ENCODE peak calls at places on chromosomes 6 and 20, in four cellular contexts. B, S, Q and H are unnamed samples.

GRCh38 chr6:136510782-136511181 is 39.4 kb downstream of the MAP7 start:
- DNase-seq in B (no peak), S (no peak), Q (no peak), H (no peak)

GRCh38 chr6:168988801-168989200 is 264.8 kb downstream of the THBS2 start:
- DNase-seq in B (no peak), S (no peak), Q (no peak), H (peak; percentile 42)

GRCh38 chr6:139925894-139926641 is 551.6 kb upstream of the CITED2 start:
- DNase-seq in B (no peak), S (no peak), Q (no peak), H (no peak)

GRCh38 chr6:136282906-136283305 is 6.7 kb downstream of the BCLAF1 start:
- DNase-seq in B (no peak), S (no peak), Q (no peak), H (no peak)

GRCh38 chr6:149716584-149716983 is 1.3 kb downstream of the LATS1 start:
- DNase-seq in B (no peak), S (no peak), Q (no peak), H (peak; percentile 18)

GRCh38 chr6:114342826-114343781 is at the start of gene HS3ST5:
- DNase-seq in B (peak; percentile 14), S (peak; percentile 91), Q (peak; percentile 71), H (no peak)

GRCh38 chr6:46421239-46421638 is 70.0 kb downstream of the RCAN2 start:
- DNase-seq in B (no peak), S (no peak), Q (no peak), H (peak; percentile 39)

GRCh38 chr6:153599901-153600300 is 439.1 kb upstream of the OPRM1 start:
- DNase-seq in B (no peak), S (no peak), Q (no peak), H (no peak)

GRCh38 chr6:128305976-128306375 is 214.4 kb downstream of the PTPRK start:
- DNase-seq in B (no peak), S (no peak), Q (no peak), H (no peak)

GRCh38 chr20:61731363-61732181 is 334.1 kb downstream of the TAF4 start:
- DNase-seq in B (no peak), S (no peak), Q (peak; percentile 32), H (peak; percentile 8)

GRCh38 chr20:46399401-46399800 is 7.0 kb downstream of the ELMO2 start:
- DNase-seq in B (no peak), S (no peak), Q (no peak), H (no peak)

GRCh38 chr20:23156842-23157423 is 70.8 kb upstream of the CD93 start:
- DNase-seq in B (no peak), S (no peak), Q (no peak), H (no peak)

GRCh38 chr20:4441191-4441590 is 280.5 kb upstream of the PRND start:
- DNase-seq in B (no peak), S (no peak), Q (no peak), H (no peak)

GRCh38 chr6:107668826-107669474 is 155.2 kb downstream of the SCML4 start:
- DNase-seq in B (peak; percentile 46), S (no peak), Q (no peak), H (no peak)

GRCh38 chr20:58481541-58482021 is 33.6 kb downstream of the APCDD1L start:
- DNase-seq in B (no peak), S (peak; percentile 91), Q (no peak), H (peak; percentile 53)

GRCh38 chr6:27672113-27672799 is 199.4 kb upstream of the ZNF184 start:
- DNase-seq in B (no peak), S (peak; percentile 87), Q (no peak), H (peak; percentile 84)

GRCh38 chr20:7196481-7196880 is 429.0 kb downstream of the BMP2 start:
- DNase-seq in B (no peak), S (no peak), Q (no peak), H (peak; percentile 13)

GRCh38 chr6:101129851-101130250 is 248.7 kb upstream of the ASCC3 start:
- DNase-seq in B (no peak), S (no peak), Q (no peak), H (no peak)

GRCh38 chr6:89299451-89299850 is 15.6 kb downstream of the GABRR2 start:
- DNase-seq in B (no peak), S (peak; percentile 62), Q (no peak), H (peak; percentile 56)

GRCh38 chr6:123965894-123966293 is 162.2 kb downstream of the NKAIN2 start:
- DNase-seq in B (no peak), S (peak; percentile 88), Q (no peak), H (peak; percentile 48)

GRCh38 chr20:63978319-63979220 is 872 bp downstream of the SAMD10 start:
- DNase-seq in B (peak; percentile 73), S (peak; percentile 94), Q (peak; percentile 91), H (peak; percentile 76)

GRCh38 chr6:118305081-118305480 is 243.0 kb upstream of the PLN start:
- DNase-seq in B (no peak), S (no peak), Q (no peak), H (no peak)

GRCh38 chr6:137927777-137928218 is 60.7 kb downstream of the TNFAIP3 start:
- DNase-seq in B (peak; percentile 46), S (no peak), Q (no peak), H (no peak)

GRCh38 chr20:2042400-2042799 is 48.5 kb upstream of the PDYN start:
- DNase-seq in B (no peak), S (no peak), Q (no peak), H (peak; percentile 53)

GRCh38 chr6:134247271-134247833 is 70.6 kb downstream of the SGK1 start:
- DNase-seq in B (peak; percentile 63), S (no peak), Q (no peak), H (no peak)

GRCh38 chr6:75563032-75563431 is 38.6 kb upstream of the SENP6 start:
- DNase-seq in B (no peak), S (peak; percentile 83), Q (no peak), H (peak; percentile 25)

GRCh38 chr6:1334725-1335124 is 22.8 kb downstream of the FOXQ1 start:
- DNase-seq in B (no peak), S (peak; percentile 45), Q (no peak), H (no peak)

GRCh38 chr6:35214869-35215664 is 1.3 kb downstream of the SCUBE3 start:
- DNase-seq in B (no peak), S (peak; percentile 53), Q (no peak), H (no peak)

GRCh38 chr6:484086-484728 is 92.7 kb downstream of the IRF4 start:
- DNase-seq in B (no peak), S (no peak), Q (no peak), H (peak; percentile 33)

GRCh38 chr20:45410887-45411286 is 2.8 kb downstream of the DBNDD2 start:
- DNase-seq in B (no peak), S (no peak), Q (no peak), H (no peak)

GRCh38 chr20:32635764-32636163 is 38.0 kb downstream of the C20orf203 start:
- DNase-seq in B (no peak), S (no peak), Q (no peak), H (no peak)

GRCh38 chr6:26520088-26520839 is 17.9 kb upstream of the HMGN4 start:
- DNase-seq in B (no peak), S (no peak), Q (no peak), H (no peak)

GRCh38 chr6:55276745-55277627 is 50.3 kb upstream of the GFRAL start:
- DNase-seq in B (no peak), S (peak; percentile 79), Q (no peak), H (peak; percentile 72)

DNA sequence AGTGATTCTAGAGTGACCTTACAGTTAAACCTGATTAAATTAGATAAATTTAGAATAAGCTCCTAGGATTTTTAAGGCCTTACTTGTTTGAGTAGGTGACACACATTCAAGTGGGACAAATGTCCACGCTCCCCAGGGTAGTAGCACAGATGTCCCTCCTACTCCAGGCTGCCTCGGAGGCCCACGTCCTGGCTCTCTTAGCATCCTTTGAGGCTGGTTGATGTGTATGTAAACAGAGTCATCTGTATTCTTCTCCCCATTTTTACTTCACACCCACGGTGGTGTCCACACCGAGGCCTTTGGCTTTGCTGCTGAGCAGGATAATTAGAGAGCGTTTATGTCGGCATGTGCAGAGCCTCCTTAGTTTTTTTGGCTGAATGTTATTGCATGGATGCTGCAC is 15.8 kb downstream of the ENTPD6 start:
- DNase-seq in B (no peak), S (no peak), Q (no peak), H (no peak)
- TF ChIP-seq CTCF in B (no peak), S (no peak), Q (no peak), H (no peak)

DNA sequence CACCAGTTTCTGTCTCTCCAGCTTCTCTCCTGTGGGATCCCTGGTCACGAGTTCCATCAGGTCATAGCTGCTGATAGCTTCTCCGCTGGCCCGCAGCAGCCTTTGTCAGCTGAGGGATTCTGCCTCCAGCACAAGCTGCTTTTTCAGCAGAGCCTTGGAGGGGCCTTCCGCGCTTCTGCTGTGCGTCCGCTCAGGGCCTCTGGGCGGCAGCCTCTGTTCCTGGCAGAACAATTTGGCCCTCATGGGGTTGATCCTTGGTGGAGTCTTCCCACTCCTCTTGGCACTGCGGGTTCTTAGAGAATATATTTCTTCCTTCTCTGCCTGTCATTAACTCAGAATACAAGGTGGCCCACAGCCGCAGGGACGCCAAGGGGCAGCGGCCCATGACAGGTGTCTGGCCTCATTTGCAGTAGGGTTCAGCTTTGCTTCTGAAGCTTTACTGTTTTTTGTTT is 158.8 kb downstream of the DTNBP1 start:
- DNase-seq in B (no peak), S (no peak), Q (no peak), H (no peak)
- TF ChIP-seq CTCF in B (no peak), S (peak; percentile 10), Q (no peak), H (no peak)

GRCh38 chr20:54195483-54196472 is 12.1 kb upstream of the PFDN4 start:
- DNase-seq in B (no peak), S (no peak), Q (no peak), H (no peak)

GRCh38 chr20:54199283-54199682 is 8.6 kb upstream of the PFDN4 start:
- DNase-seq in B (no peak), S (no peak), Q (no peak), H (no peak)

GRCh38 chr20:54199721-54200176 is 8.1 kb upstream of the PFDN4 start:
- DNase-seq in B (peak; percentile 50), S (peak; percentile 88), Q (peak; percentile 89), H (peak; percentile 77)

GRCh38 chr20:54200487-54201267 is 7.2 kb upstream of the PFDN4 start:
- DNase-seq in B (no peak), S (no peak), Q (no peak), H (no peak)

DNA sequence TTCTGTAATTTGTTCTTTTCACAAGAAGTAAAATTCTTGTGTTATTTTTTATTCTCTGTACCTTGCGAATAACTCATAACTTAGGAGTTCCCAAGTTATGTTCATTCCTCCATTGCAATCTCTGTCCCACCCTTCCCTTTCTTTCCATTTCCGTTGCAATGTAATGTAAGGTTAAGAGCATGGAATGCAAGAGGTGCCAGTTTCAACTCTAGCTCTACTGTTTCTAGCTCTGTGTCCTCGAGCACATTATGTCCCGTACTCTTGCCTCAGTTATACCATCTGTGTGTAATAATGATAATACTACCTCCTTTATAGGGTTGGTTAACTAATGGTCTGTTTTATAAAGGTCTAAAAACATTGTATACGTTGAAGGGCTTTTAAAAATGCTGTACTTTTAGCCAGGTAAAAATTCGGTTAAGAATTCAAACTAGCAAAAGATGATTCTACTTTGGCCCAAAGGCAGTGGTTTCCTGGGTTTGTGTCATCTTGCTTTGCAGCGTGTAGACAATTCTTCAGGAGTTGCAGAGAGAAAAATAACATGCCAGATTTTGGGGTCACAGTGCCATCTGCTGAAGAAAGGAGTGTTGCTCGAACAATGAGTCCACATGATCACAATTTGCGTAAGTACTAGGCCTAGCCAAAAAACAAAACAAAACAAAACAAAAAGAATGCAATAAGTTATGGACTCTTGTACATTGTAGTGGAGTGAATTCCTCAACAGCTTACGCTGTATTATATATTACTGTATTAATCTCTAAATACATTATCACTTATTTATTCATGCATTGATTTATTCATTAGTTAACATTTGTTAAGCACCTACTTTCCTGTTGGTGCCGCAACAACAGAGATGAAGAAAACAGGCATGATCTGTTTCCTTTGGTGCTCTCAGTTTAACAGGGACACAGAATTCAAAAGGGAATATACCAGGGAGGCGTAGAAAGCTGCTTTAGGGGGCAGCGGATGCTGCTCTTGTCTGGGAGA is 10.0 kb upstream of the PFDN4 start:
- DNase-seq in B (no peak), S (peak; percentile 45), Q (no peak), H (peak; percentile 82)
- TF ChIP-seq CTCF in B (no peak), S (peak; percentile 68), Q (no peak), H (peak; percentile 59)

GRCh38 chr6:84514089-84514971 is 250.1 kb downstream of the TBX18 start:
- DNase-seq in B (no peak), S (no peak), Q (no peak), H (no peak)
- TF ChIP-seq CTCF in B (no peak), S (no peak), Q (no peak), H (no peak)